ENCODE peak calls at places on chromosomes 6 and 20, in four cellular contexts. O, M, U and B are unnamed samples.

GRCh38 chr20:10132391-10132790 is 86.2 kb upstream of the SNAP25 start:
- DNase-seq in U (no peak), M (no peak), O (no peak), B (no peak)

GRCh38 chr6:165588515-165588914 is 74.5 kb downstream of the PDE10A start:
- DNase-seq in O (no peak), M (no peak), U (no peak), B (no peak)

GRCh38 chr6:111171577-111172400 is 84.5 kb downstream of the SLC16A10 start:
- DNase-seq in O (no peak), U (no peak), M (no peak), B (no peak)

GRCh38 chr20:61134286-61135035 is 117.6 kb upstream of the CDH4 start:
- DNase-seq in O (no peak), M (no peak), U (no peak), B (no peak)

GRCh38 chr6:113668712-113669408 is 188.3 kb upstream of the MARCKS start:
- DNase-seq in M (no peak), U (peak), O (no peak), B (no peak)

GRCh38 chr6:139534472-139535115 is 160.1 kb upstream of the CITED2 start:
- DNase-seq in M (no peak), O (no peak), U (no peak), B (no peak)

GRCh38 chr6:157050537-157051280 is 272.6 kb downstream of the TMEM242 start:
- DNase-seq in O (no peak), M (peak), U (no peak), B (no peak)

GRCh38 chr6:109059591-109060021 is 35.0 kb downstream of the SESN1 start:
- DNase-seq in M (peak), U (no peak), O (no peak), B (peak)

GRCh38 chr6:143792402-143793339 is 50.5 kb upstream of the LTV1 start:
- DNase-seq in U (no peak), M (no peak), O (no peak), B (peak)

GRCh38 chr6:106448000-106448426 is 87.5 kb downstream of the CRYBG1 start:
- DNase-seq in U (no peak), M (no peak), O (no peak), B (no peak)

GRCh38 chr6:126955621-126956020 is 162.8 kb upstream of the RSPO3 start:
- DNase-seq in M (no peak), O (no peak), U (no peak), B (peak)

GRCh38 chr6:131400054-131400781 is 172.8 kb upstream of the ARG1 start:
- DNase-seq in O (no peak), U (peak), M (peak), B (peak)

GRCh38 chr6:54286141-54286540 is 22.1 kb upstream of the TINAG start:
- DNase-seq in O (no peak), U (no peak), M (no peak), B (no peak)

GRCh38 chr6:79070206-79070825 is 7.7 kb downstream of the PHIP start:
- DNase-seq in M (no peak), U (no peak), O (no peak), B (no peak)

GRCh38 chr20:53940883-53941546 is 129.4 kb downstream of the BCAS1 start:
- DNase-seq in U (no peak), M (peak), O (no peak), B (no peak)

GRCh38 chr6:167948716-167949115 is 48.8 kb upstream of the KIF25 start:
- DNase-seq in O (no peak), M (no peak), U (no peak), B (no peak)

GRCh38 chr20:19813839-19814238 is 55.8 kb downstream of the RIN2 start:
- DNase-seq in U (no peak), O (no peak), M (peak), B (no peak)

GRCh38 chr6:4313044-4313686 is 177.8 kb upstream of the ECI2 start:
- DNase-seq in M (peak), U (no peak), O (no peak), B (peak)
- TF ChIP-seq CTCF in M (peak), U (peak), O (no peak), B (peak)

GRCh38 chr6:17281100-17281496 is at the start of gene RBM24:
- DNase-seq in U (peak), M (peak), O (peak), B (peak)
- TF ChIP-seq CTCF in U (peak), M (peak), O (no peak), B (peak)

DNA sequence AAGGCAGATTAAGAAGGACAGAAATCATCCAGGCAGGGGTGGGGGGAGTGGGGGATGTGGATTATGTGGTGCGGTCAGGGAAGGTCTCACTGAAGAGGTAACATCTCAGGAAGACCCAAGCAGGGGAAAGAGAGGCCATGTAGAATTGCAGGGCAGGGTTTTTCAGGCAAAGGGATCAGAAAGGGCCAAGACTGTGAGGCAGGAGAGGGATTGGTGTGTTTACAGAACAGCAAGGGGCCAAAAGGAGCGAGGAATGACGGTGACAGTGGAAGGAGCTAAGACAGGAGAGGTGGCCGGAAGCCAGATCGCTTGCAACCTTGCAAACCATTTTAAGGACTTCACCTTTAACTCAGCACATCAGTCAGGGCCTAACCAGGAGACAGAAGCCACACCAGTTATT is 535.4 kb upstream of the JARID2 start:
- DNase-seq in O (no peak), M (no peak), U (no peak), B (no peak)
- TF ChIP-seq CTCF in O (no peak), M (no peak), U (no peak), B (no peak)

GRCh38 chr20:59439243-59439642 is 138.8 kb downstream of the EDN3 start:
- DNase-seq in O (no peak), U (no peak), M (no peak), B (peak)
- TF ChIP-seq CTCF in O (no peak), U (peak), M (no peak), B (no peak)

GRCh38 chr6:692858-693736 is at the start of gene EXOC2:
- DNase-seq in U (peak), O (peak), M (peak), B (peak)
- TF ChIP-seq CTCF in U (no peak), O (no peak), M (no peak), B (no peak)

GRCh38 chr20:43542674-43543073 is 16.2 kb upstream of the SGK2 start:
- DNase-seq in M (no peak), O (no peak), U (no peak), B (no peak)

GRCh38 chr20:43543138-43543537 is 15.7 kb upstream of the SGK2 start:
- DNase-seq in M (no peak), U (no peak), O (no peak), B (no peak)

GRCh38 chr20:43548273-43548880 is 10.4 kb upstream of the SGK2 start:
- DNase-seq in O (no peak), M (no peak), U (no peak), B (no peak)

GRCh38 chr20:43544501-43544900 is 14.3 kb upstream of the SGK2 start:
- DNase-seq in M (no peak), U (no peak), O (no peak), B (no peak)

GRCh38 chr20:43545837-43546578 is 12.8 kb upstream of the SGK2 start:
- DNase-seq in M (no peak), O (no peak), U (no peak), B (no peak)
- TF ChIP-seq CTCF in M (no peak), O (no peak), U (no peak), B (no peak)

DNA sequence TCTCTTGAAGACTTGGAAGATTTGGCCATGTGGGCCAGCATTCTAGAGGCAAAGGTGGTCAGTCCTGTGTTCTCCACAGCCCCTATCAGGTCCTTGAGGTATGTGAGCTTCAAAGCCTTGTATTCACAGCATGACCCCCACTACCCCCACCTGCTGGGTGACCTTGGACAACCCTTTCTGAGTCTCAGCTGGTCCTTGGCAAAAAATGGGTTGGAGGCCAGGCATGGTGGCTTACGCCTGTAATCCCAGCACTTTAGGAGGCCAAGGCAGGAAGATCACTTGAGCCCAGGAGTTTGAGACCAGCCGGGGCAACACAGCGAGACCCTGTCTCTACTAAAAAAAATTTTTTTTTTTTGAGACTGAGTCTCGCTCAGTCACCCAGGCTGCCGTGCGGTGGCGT is 42.6 kb downstream of the UBE2V1 start:
- DNase-seq in O (no peak), M (no peak), U (peak), B (no peak)
- TF ChIP-seq CTCF in O (no peak), M (no peak), U (peak), B (no peak)

GRCh38 chr6:16404456-16404855 is 166.1 kb downstream of the GMPR start:
- DNase-seq in U (no peak), O (no peak), M (no peak), B (no peak)

GRCh38 chr6:16405349-16405865 is 167.0 kb downstream of the GMPR start:
- DNase-seq in M (no peak), O (no peak), U (no peak), B (no peak)

GRCh38 chr6:16401868-16402267 is 163.5 kb downstream of the GMPR start:
- DNase-seq in U (no peak), O (no peak), M (no peak), B (no peak)

GRCh38 chr6:16402501-16402900 is 164.1 kb downstream of the GMPR start:
- DNase-seq in U (no peak), O (no peak), M (no peak), B (no peak)

GRCh38 chr6:16403831-16404230 is 165.4 kb downstream of the GMPR start:
- DNase-seq in M (peak), O (no peak), U (no peak), B (no peak)
- TF ChIP-seq CTCF in M (peak), O (no peak), U (peak), B (peak)

DNA sequence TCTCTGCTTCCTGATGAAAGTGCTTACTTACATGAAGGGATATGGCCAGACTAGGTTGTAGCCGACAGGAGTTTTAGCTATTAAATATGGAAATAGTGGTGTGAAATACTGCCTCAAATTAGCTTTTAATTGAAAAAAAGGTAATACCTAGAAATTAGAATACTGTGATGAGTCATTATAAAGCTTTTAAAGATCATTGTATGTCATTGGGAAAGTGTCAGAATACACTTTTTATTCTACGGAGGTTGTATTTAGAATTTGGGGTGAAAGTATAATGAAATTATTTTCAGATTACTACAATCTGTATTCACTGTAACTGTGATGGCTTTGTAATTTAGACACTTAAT is 2.2 kb downstream of the LOC128125822 start:
- DNase-seq in M (no peak), O (no peak), U (no peak), B (no peak)
- TF ChIP-seq CTCF in M (no peak), O (no peak), U (no peak), B (no peak)